ENCODE peak calls at places on chromosomes 6 and 20, in eight cellular contexts. U is BE2C; V is activated CD8-positive, alpha-beta memory T cell treated with anti-CD3 and anti-CD28 coated beads for 1 hour; B is NCI-H2029; C is islet precursor cell; H is mammary epithelial cell; K is NCI-H2081; N is IMR-90. Q is an unnamed sample.

GRCh38 chr6:109315331-109316129 is 66.7 kb downstream of the CD164 start:
- DNase-seq in U (no peak), H (no peak), C (no peak), B (no peak), K (no peak), N (no peak), V (no peak), Q (no peak)

GRCh38 chr20:37673429-37673828 is 20.4 kb upstream of the CTNNBL1 start:
- DNase-seq in N (no peak), U (no peak), K (no peak), C (no peak), H (no peak), B (no peak), V (no peak), Q (no peak)

GRCh38 chr20:18754030-18754659 is 59.4 kb upstream of the SCP2D1 start:
- DNase-seq in U (no peak), B (no peak), C (no peak), N (peak), V (no peak), K (no peak), H (no peak), Q (no peak)

GRCh38 chr6:45647341-45648138 is 269.8 kb upstream of the SUPT3H start:
- DNase-seq in H (peak), K (no peak), C (peak), N (peak), V (no peak), B (no peak), U (no peak), Q (no peak)

GRCh38 chr6:85041376-85041775 is 277.0 kb upstream of the TBX18 start:
- DNase-seq in N (no peak), C (no peak), V (no peak), K (no peak), H (no peak), U (no peak), B (no peak), Q (no peak)

GRCh38 chr6:112150363-112150762 is 63.0 kb downstream of the FAM229B start:
- DNase-seq in K (no peak), N (peak), B (peak), U (peak), H (no peak), V (no peak), C (no peak), Q (no peak)

GRCh38 chr20:31936430-31936829 is 15.4 kb downstream of the PDRG1 start:
- DNase-seq in N (no peak), V (no peak), C (no peak), B (no peak), K (no peak), U (no peak), H (no peak), Q (no peak)

GRCh38 chr20:23606652-23607049 is 934 bp upstream of the CST9 start:
- DNase-seq in U (peak), B (peak), N (peak), K (peak), H (peak), V (peak), C (peak), Q (peak)

GRCh38 chr20:39983655-39984054 is 705.4 kb downstream of the MAFB start:
- DNase-seq in U (no peak), N (no peak), B (no peak), K (no peak), C (no peak), H (no peak), V (no peak), Q (no peak)

GRCh38 chr6:139114741-139115140 is 20.1 kb upstream of the HECA start:
- DNase-seq in B (no peak), U (no peak), H (no peak), N (no peak), K (peak), V (no peak), C (no peak), Q (no peak)

GRCh38 chr6:43973351-43973750 is 153.9 kb downstream of the MRPL14 start:
- DNase-seq in U (no peak), B (peak), V (no peak), C (peak), K (no peak), N (no peak), H (peak), Q (no peak)

GRCh38 chr6:160141001-160141726 is 19.5 kb downstream of the SLC22A1 start:
- DNase-seq in K (no peak), B (no peak), U (no peak), V (no peak), N (peak), H (no peak), C (no peak), Q (no peak)

GRCh38 chr20:46683620-46683938 is 5.7 kb downstream of the TP53RK start:
- DNase-seq in U (no peak), B (no peak), H (no peak), K (no peak), V (no peak), C (no peak), N (no peak), Q (no peak)

GRCh38 chr6:42158011-42158410 is 15.2 kb upstream of the GUCA1A start:
- DNase-seq in C (no peak), V (no peak), N (peak), H (no peak), U (no peak), B (no peak), K (no peak), Q (no peak)

GRCh38 chr6:3747100-3747737 is 4.3 kb downstream of the PXDC1 start:
- DNase-seq in H (no peak), N (no peak), B (no peak), V (no peak), C (no peak), U (no peak), K (no peak), Q (no peak)